ENCODE peak calls at places on chromosomes 2 and 18, in four cellular contexts. C, O, I and K are unnamed samples.
A peak's percentile ranks its signal among the peaks of the same experiment; 100 is the strongest.

GRCh38 chr2:11744631-11745394 is 1.6 kb upstream of the LPIN1 start:
- DNase-seq in C (no peak), O (no peak), I (no peak), K (no peak)

GRCh38 chr18:74980669-74981068 is 228.3 kb downstream of the PTGR3 start:
- DNase-seq in C (no peak), O (no peak), I (no peak), K (no peak)

GRCh38 chr2:100321181-100321880 is 970 bp downstream of the LONRF2 start:
- DNase-seq in C (no peak), O (no peak), I (no peak), K (no peak)

GRCh38 chr2:135337066-135337465 is 194.0 kb downstream of the ZRANB3 start:
- DNase-seq in C (no peak), O (no peak), I (no peak), K (no peak)

GRCh38 chr2:94861308-94862152 is 9.7 kb upstream of the TEKT4 start:
- DNase-seq in C (no peak), O (no peak), I (no peak), K (no peak)

GRCh38 chr2:109609352-109610024 is 4.3 kb downstream of the SEPTIN10 start:
- DNase-seq in C (no peak), O (no peak), I (no peak), K (no peak)

GRCh38 chr2:24919977-24920812 is at the start of gene ADCY3:
- DNase-seq in C (no peak), O (peak; percentile 48), I (peak; percentile 50), K (no peak)

GRCh38 chr2:62270728-62271127 is 74.8 kb downstream of the B3GNT2 start:
- DNase-seq in C (no peak), O (no peak), I (no peak), K (no peak)

GRCh38 chr2:222076978-222077690 is 221.7 kb downstream of the PAX3 start:
- DNase-seq in C (no peak), O (no peak), I (no peak), K (no peak)

GRCh38 chr2:150485871-150486538 is 1.5 kb downstream of the RND3 start:
- DNase-seq in C (no peak), O (no peak), I (peak; percentile 62), K (no peak)

GRCh38 chr2:126911111-126911796 is 12.6 kb downstream of the TEX51 start:
- DNase-seq in C (no peak), O (no peak), I (no peak), K (no peak)

GRCh38 chr2:128467321-128467901 is 148.7 kb upstream of the HS6ST1 start:
- DNase-seq in C (no peak), O (no peak), I (no peak), K (no peak)

GRCh38 chr2:50786345-50786744 is 245.6 kb downstream of the NRXN1 start:
- DNase-seq in C (no peak), O (no peak), I (no peak), K (no peak)

GRCh38 chr18:26487437-26487836 is 60.9 kb downstream of the KCTD1 start:
- DNase-seq in C (peak; percentile 23), O (no peak), I (peak; percentile 89), K (no peak)

GRCh38 chr2:241268306-241268705 is 47.2 kb downstream of the HDLBP start:
- DNase-seq in C (no peak), O (no peak), I (no peak), K (no peak)

GRCh38 chr2:28326873-28327495 is 65.7 kb upstream of the FOSL2 start:
- DNase-seq in C (no peak), O (no peak), I (no peak), K (no peak)

GRCh38 chr2:219614076-219614860 is 13.2 kb upstream of the SLC4A3 start:
- DNase-seq in C (no peak), O (no peak), I (no peak), K (no peak)

GRCh38 chr2:96142217-96143113 is 2.8 kb downstream of the DUSP2 start:
- DNase-seq in C (no peak), O (peak; percentile 52), I (no peak), K (no peak)

GRCh38 chr18:11119550-11119949 is 29.8 kb downstream of the PIEZO2 start:
- DNase-seq in C (no peak), O (no peak), I (no peak), K (no peak)

GRCh38 chr2:169014780-169015179 is 16.3 kb downstream of the ABCB11 start:
- DNase-seq in C (no peak), O (no peak), I (no peak), K (no peak)

GRCh38 chr2:46767706-46768105 is 147.9 kb downstream of the MCFD2 start:
- DNase-seq in C (no peak), O (no peak), I (no peak), K (no peak)

GRCh38 chr2:136362676-136363390 is 244.9 kb upstream of the CXCR4 start:
- DNase-seq in C (no peak), O (no peak), I (no peak), K (no peak)

GRCh38 chr2:202278036-202278760 is 12.6 kb downstream of the NOP58 start:
- DNase-seq in C (no peak), O (no peak), I (peak; percentile 72), K (no peak)

GRCh38 chr2:188798159-188798558 is 176.0 kb upstream of the COL3A1 start:
- DNase-seq in C (no peak), O (no peak), I (no peak), K (no peak)

GRCh38 chr2:111022630-111023029 is 98.1 kb upstream of the BCL2L11 start:
- DNase-seq in C (no peak), O (no peak), I (no peak), K (no peak)

GRCh38 chr2:20138696-20139095 is 86.2 kb downstream of the SDC1 start:
- DNase-seq in C (no peak), O (no peak), I (no peak), K (no peak)

GRCh38 chr2:52336951-52337350 is 1305.0 kb upstream of the NRXN1 start:
- DNase-seq in C (no peak), O (no peak), I (no peak), K (no peak)

GRCh38 chr18:13161276-13161899 is 57.2 kb upstream of the LDLRAD4 start:
- DNase-seq in C (no peak), O (no peak), I (no peak), K (no peak)

GRCh38 chr2:144099746-144100438 is 420.0 kb downstream of the ZEB2 start:
- DNase-seq in C (no peak), O (no peak), I (peak; percentile 84), K (no peak)

GRCh38 chr2:113305146-113305545 is 26.4 kb upstream of the PAX8 start:
- DNase-seq in C (no peak), O (no peak), I (no peak), K (no peak)

GRCh38 chr2:230920167-230920566 is 4.9 kb downstream of the GPR55 start:
- DNase-seq in C (no peak), O (no peak), I (no peak), K (no peak)

GRCh38 chr2:242075683-242076082 is 206.2 kb downstream of the RTP5 start:
- DNase-seq in C (no peak), O (no peak), I (no peak), K (no peak)

GRCh38 chr2:71243548-71244301 is 16.8 kb upstream of the PAIP2B start:
- DNase-seq in C (no peak), O (no peak), I (no peak), K (peak; percentile 11)

GRCh38 chr2:234495076-234495800 is 1.6 kb downstream of the ARL4C start:
- DNase-seq in C (no peak), O (peak; percentile 33), I (peak; percentile 30), K (no peak)

GRCh38 chr2:234497592-234498023 is 727 bp upstream of the ARL4C start:
- DNase-seq in C (no peak), O (no peak), I (no peak), K (no peak)

GRCh38 chr2:234495801-234496441 is 960 bp downstream of the ARL4C start:
- DNase-seq in C (no peak), O (peak; percentile 32), I (no peak), K (no peak)

GRCh38 chr2:234496835-234497591 is at the start of gene ARL4C:
- DNase-seq in C (no peak), O (peak; percentile 66), I (peak; percentile 69), K (no peak)

DNA sequence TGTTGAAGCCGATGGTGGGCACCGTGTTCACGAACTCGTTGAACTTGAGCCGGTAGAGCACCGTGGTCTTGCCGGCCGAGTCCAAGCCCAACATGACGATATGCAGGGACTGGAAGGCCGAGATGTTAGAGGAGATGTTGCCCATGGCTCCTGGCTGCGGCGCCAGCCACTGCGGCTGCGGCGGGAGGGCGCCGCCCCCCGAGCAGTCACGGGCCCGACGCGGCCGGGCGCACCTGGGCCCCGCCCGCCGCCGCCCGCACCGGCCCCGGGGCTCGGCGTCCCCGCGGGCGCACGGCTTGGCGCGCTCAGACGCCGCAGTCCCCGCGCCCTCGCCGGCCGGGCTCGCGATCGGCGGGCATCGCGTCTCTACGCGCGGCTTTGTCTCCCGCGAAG is 443 bp downstream of the ARL4C start:
- DNase-seq in C (no peak), O (peak; percentile 42), I (peak; percentile 49), K (no peak)
- H3K27ac ChIP-seq in C (no peak overlapping the region), O (peak overlapping the region; percentile 96), I (peak overlapping the region; percentile 92), K (peak overlapping the region; percentile 69)

DNA sequence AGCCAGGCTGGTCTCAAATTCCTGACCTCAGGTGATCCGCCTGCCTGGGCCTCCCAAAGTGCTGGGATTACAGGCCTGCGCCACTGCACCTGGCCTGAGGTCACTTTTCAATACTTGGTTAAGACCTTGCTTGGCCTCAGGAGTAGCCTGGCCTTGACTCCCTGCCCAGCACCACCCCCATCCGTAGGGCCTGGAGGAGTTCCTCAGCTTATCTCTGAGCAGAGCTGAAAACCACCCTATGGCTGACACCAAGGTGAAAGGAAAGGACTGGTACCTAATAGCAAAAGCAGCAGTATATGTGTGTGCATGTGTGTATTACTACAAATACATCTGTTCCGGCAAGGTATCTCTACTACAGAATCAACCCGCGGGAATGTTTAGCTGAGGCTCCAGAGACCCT is 56.0 kb downstream of the STEAP3 start:
- DNase-seq in C (no peak), O (no peak), I (no peak), K (no peak)
- H3K27ac ChIP-seq in C (no peak overlapping the region), O (no peak overlapping the region), I (no peak overlapping the region), K (no peak overlapping the region)

GRCh38 chr2:43737855-43738254 is 36.0 kb upstream of the DYNC2LI1 start:
- DNase-seq in C (no peak), O (no peak), I (no peak), K (no peak)

GRCh38 chr2:43745457-43745856 is 28.4 kb upstream of the DYNC2LI1 start:
- DNase-seq in C (no peak), O (no peak), I (no peak), K (no peak)

GRCh38 chr2:43748333-43748732 is 25.5 kb upstream of the DYNC2LI1 start:
- DNase-seq in C (no peak), O (no peak), I (no peak), K (no peak)

GRCh38 chr2:43738257-43738656 is 35.6 kb upstream of the DYNC2LI1 start:
- DNase-seq in C (no peak), O (no peak), I (no peak), K (no peak)

DNA sequence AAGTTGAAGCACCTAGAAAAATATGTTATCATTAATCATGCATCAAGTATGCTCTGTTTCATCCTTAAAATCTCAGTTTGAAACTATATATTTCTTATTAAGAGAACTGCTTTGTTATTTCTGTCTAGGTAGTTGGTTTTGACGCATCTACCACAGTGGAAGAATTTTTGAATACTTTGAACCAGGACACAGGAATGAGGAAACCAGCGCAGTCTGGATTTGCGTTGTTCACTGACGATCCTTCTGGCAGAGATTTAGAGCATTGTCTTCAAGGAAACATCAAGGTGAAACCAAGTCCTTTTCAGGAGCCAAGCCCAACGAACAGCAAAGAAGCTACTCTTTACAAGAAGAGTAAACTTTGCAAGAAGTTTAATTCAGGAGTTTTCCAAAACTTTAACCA is 30.1 kb upstream of the DYNC2LI1 start:
- DNase-seq in C (no peak), O (no peak), I (no peak), K (no peak)
- H3K27ac ChIP-seq in C (no peak overlapping the region), O (no peak overlapping the region), I (no peak overlapping the region), K (no peak overlapping the region)

GRCh38 chr2:105369777-105370690 is 28.8 kb downstream of the FHL2 start:
- DNase-seq in C (peak; percentile 55), O (peak; percentile 86), I (peak; percentile 61), K (peak; percentile 63)
- H3K27ac ChIP-seq in C (no peak overlapping the region), O (no peak overlapping the region), I (peak overlapping the region; percentile 42), K (no peak overlapping the region)